ENCODE peak calls at places on chromosomes 11 and 22, in seven cellular contexts. One of them, this sample, is unnamed.

GRCh38 chr11:61267437-61267841 is 26.5 kb downstream of the PGA5 start:
- DNase-seq in cardiac muscle cell: no peak
- DNase-seq in IMR-90: no peak
- DNase-seq in heart left ventricle: no peak
- DNase-seq in naive B cell: no peak
- DNase-seq in neural crest cell: no peak
- DNase-seq in central memory CD8-positive, alpha-beta T cell: no peak
- DNase-seq in this sample: no peak

GRCh38 chr11:88367310-88367709 is 29.8 kb upstream of the CTSC start:
- DNase-seq in neural crest cell: no peak
- DNase-seq in heart left ventricle: no peak
- DNase-seq in naive B cell: no peak
- DNase-seq in IMR-90: no peak
- DNase-seq in central memory CD8-positive, alpha-beta T cell: no peak
- DNase-seq in cardiac muscle cell: no peak
- DNase-seq in this sample: no peak

GRCh38 chr11:114296190-114296978 is at the start of gene NNMT:
- DNase-seq in cardiac muscle cell: peak
- DNase-seq in central memory CD8-positive, alpha-beta T cell: no peak
- DNase-seq in naive B cell: no peak
- DNase-seq in IMR-90: peak
- DNase-seq in heart left ventricle: peak
- DNase-seq in neural crest cell: no peak
- DNase-seq in this sample: peak

GRCh38 chr22:43901976-43902643 is 10.3 kb upstream of the PNPLA5 start:
- DNase-seq in IMR-90: peak
- DNase-seq in neural crest cell: no peak
- DNase-seq in cardiac muscle cell: no peak
- DNase-seq in central memory CD8-positive, alpha-beta T cell: no peak
- DNase-seq in naive B cell: no peak
- DNase-seq in heart left ventricle: no peak
- DNase-seq in this sample: no peak

GRCh38 chr11:77473801-77474508 is at the start of gene PAK1:
- DNase-seq in IMR-90: peak
- DNase-seq in heart left ventricle: peak
- DNase-seq in naive B cell: peak
- DNase-seq in cardiac muscle cell: peak
- DNase-seq in central memory CD8-positive, alpha-beta T cell: peak
- DNase-seq in neural crest cell: peak
- DNase-seq in this sample: peak

GRCh38 chr11:68997124-68997994 is 15.7 kb downstream of the MRGPRF start:
- DNase-seq in central memory CD8-positive, alpha-beta T cell: no peak
- DNase-seq in cardiac muscle cell: no peak
- DNase-seq in naive B cell: no peak
- DNase-seq in IMR-90: no peak
- DNase-seq in neural crest cell: no peak
- DNase-seq in heart left ventricle: no peak
- DNase-seq in this sample: no peak

GRCh38 chr22:29114392-29114791 is 41.6 kb downstream of the KREMEN1 start:
- DNase-seq in central memory CD8-positive, alpha-beta T cell: no peak
- DNase-seq in heart left ventricle: no peak
- DNase-seq in neural crest cell: no peak
- DNase-seq in IMR-90: no peak
- DNase-seq in cardiac muscle cell: no peak
- DNase-seq in naive B cell: no peak
- DNase-seq in this sample: no peak

GRCh38 chr11:15816270-15816871 is 540.0 kb downstream of the SOX6 start:
- DNase-seq in naive B cell: no peak
- DNase-seq in cardiac muscle cell: peak
- DNase-seq in heart left ventricle: peak
- DNase-seq in neural crest cell: no peak
- DNase-seq in IMR-90: peak
- DNase-seq in central memory CD8-positive, alpha-beta T cell: no peak
- DNase-seq in this sample: peak

GRCh38 chr11:33640730-33641371 is 59.8 kb downstream of the C11orf91 start:
- DNase-seq in central memory CD8-positive, alpha-beta T cell: no peak
- DNase-seq in cardiac muscle cell: no peak
- DNase-seq in naive B cell: no peak
- DNase-seq in IMR-90: no peak
- DNase-seq in neural crest cell: no peak
- DNase-seq in heart left ventricle: no peak
- DNase-seq in this sample: no peak

GRCh38 chr11:8035225-8035846 is 45.7 kb upstream of the TUB start:
- DNase-seq in central memory CD8-positive, alpha-beta T cell: no peak
- DNase-seq in cardiac muscle cell: no peak
- DNase-seq in IMR-90: no peak
- DNase-seq in heart left ventricle: no peak
- DNase-seq in naive B cell: no peak
- DNase-seq in neural crest cell: no peak
- DNase-seq in this sample: peak

GRCh38 chr22:38652858-38653257 is 3.3 kb downstream of the FAM227A start:
- DNase-seq in heart left ventricle: no peak
- DNase-seq in naive B cell: no peak
- DNase-seq in IMR-90: no peak
- DNase-seq in neural crest cell: no peak
- DNase-seq in central memory CD8-positive, alpha-beta T cell: no peak
- DNase-seq in cardiac muscle cell: no peak
- DNase-seq in this sample: no peak

GRCh38 chr11:76859708-76860233 is 947 bp upstream of the ACER3 start:
- DNase-seq in naive B cell: no peak
- DNase-seq in central memory CD8-positive, alpha-beta T cell: no peak
- DNase-seq in neural crest cell: no peak
- DNase-seq in cardiac muscle cell: no peak
- DNase-seq in IMR-90: no peak
- DNase-seq in heart left ventricle: no peak
- DNase-seq in this sample: peak